ENCODE peak calls at places on chromosomes 5 and 9, in eight cellular contexts. One of them, this sample, is unnamed.

GRCh38 chr5:159163027-159163699 is 46.2 kb downstream of the RNF145 start:
- DNase-seq in HCT116: peak
- DNase-seq in prostate gland: no peak
- DNase-seq in GM12892: no peak
- DNase-seq in sigmoid colon: no peak
- DNase-seq in A549: peak
- DNase-seq in heart left ventricle: no peak
- DNase-seq in gastrocnemius medialis: no peak
- DNase-seq in this sample: no peak

GRCh38 chr5:61280205-61280604 is 51.9 kb upstream of the ZSWIM6 start:
- DNase-seq in HCT116: peak
- DNase-seq in prostate gland: no peak
- DNase-seq in GM12892: no peak
- DNase-seq in sigmoid colon: no peak
- DNase-seq in A549: no peak
- DNase-seq in heart left ventricle: no peak
- DNase-seq in gastrocnemius medialis: no peak
- DNase-seq in this sample: peak

GRCh38 chr9:117073071-117073470 is 341.8 kb downstream of the ASTN2 start:
- DNase-seq in HCT116: no peak
- DNase-seq in prostate gland: no peak
- DNase-seq in GM12892: no peak
- DNase-seq in sigmoid colon: no peak
- DNase-seq in A549: no peak
- DNase-seq in heart left ventricle: no peak
- DNase-seq in gastrocnemius medialis: no peak
- DNase-seq in this sample: no peak

GRCh38 chr9:63817622-63818518 is 1467.1 kb downstream of the FOXD4L5 start:
- DNase-seq in HCT116: no peak
- DNase-seq in prostate gland: peak
- DNase-seq in GM12892: peak
- DNase-seq in sigmoid colon: peak
- DNase-seq in A549: no peak
- DNase-seq in heart left ventricle: peak
- DNase-seq in gastrocnemius medialis: no peak
- DNase-seq in this sample: no peak

GRCh38 chr9:80553986-80554715 is 982.4 kb downstream of the TLE4 start:
- DNase-seq in HCT116: no peak
- DNase-seq in prostate gland: no peak
- DNase-seq in GM12892: no peak
- DNase-seq in sigmoid colon: no peak
- DNase-seq in A549: no peak
- DNase-seq in heart left ventricle: no peak
- DNase-seq in gastrocnemius medialis: no peak
- DNase-seq in this sample: no peak

GRCh38 chr5:159814810-159815585 is 101.3 kb upstream of the ADRA1B start:
- DNase-seq in HCT116: no peak
- DNase-seq in prostate gland: no peak
- DNase-seq in GM12892: no peak
- DNase-seq in sigmoid colon: no peak
- DNase-seq in A549: no peak
- DNase-seq in heart left ventricle: no peak
- DNase-seq in gastrocnemius medialis: no peak
- DNase-seq in this sample: no peak

GRCh38 chr5:132837868-132838267 is 7.4 kb upstream of the SHROOM1 start:
- DNase-seq in HCT116: no peak
- DNase-seq in prostate gland: peak
- DNase-seq in GM12892: no peak
- DNase-seq in sigmoid colon: no peak
- DNase-seq in A549: no peak
- DNase-seq in heart left ventricle: no peak
- DNase-seq in gastrocnemius medialis: no peak
- DNase-seq in this sample: no peak

GRCh38 chr9:108645520-108645919 is 210.3 kb downstream of the ACTL7B start:
- DNase-seq in HCT116: no peak
- DNase-seq in prostate gland: no peak
- DNase-seq in GM12892: no peak
- DNase-seq in sigmoid colon: no peak
- DNase-seq in A549: no peak
- DNase-seq in heart left ventricle: no peak
- DNase-seq in gastrocnemius medialis: no peak
- DNase-seq in this sample: no peak

GRCh38 chr9:119216891-119217290 is 152.3 kb downstream of the BRINP1 start:
- DNase-seq in HCT116: no peak
- DNase-seq in prostate gland: peak
- DNase-seq in GM12892: no peak
- DNase-seq in sigmoid colon: peak
- DNase-seq in A549: no peak
- DNase-seq in heart left ventricle: no peak
- DNase-seq in gastrocnemius medialis: peak
- DNase-seq in this sample: no peak

GRCh38 chr5:81980160-81980559 is 8.3 kb downstream of the ATG10 start:
- DNase-seq in HCT116: no peak
- DNase-seq in prostate gland: no peak
- DNase-seq in GM12892: no peak
- DNase-seq in sigmoid colon: no peak
- DNase-seq in A549: no peak
- DNase-seq in heart left ventricle: no peak
- DNase-seq in gastrocnemius medialis: no peak
- DNase-seq in this sample: no peak

GRCh38 chr9:119556129-119556875 is 187.1 kb upstream of the BRINP1 start:
- DNase-seq in HCT116: no peak
- DNase-seq in prostate gland: peak
- DNase-seq in GM12892: peak
- DNase-seq in sigmoid colon: peak
- DNase-seq in A549: peak
- DNase-seq in heart left ventricle: peak
- DNase-seq in gastrocnemius medialis: peak
- DNase-seq in this sample: peak

GRCh38 chr5:82421119-82421518 is 143.0 kb upstream of the RPS23 start:
- DNase-seq in HCT116: peak
- DNase-seq in prostate gland: no peak
- DNase-seq in GM12892: no peak
- DNase-seq in sigmoid colon: no peak
- DNase-seq in A549: peak
- DNase-seq in heart left ventricle: no peak
- DNase-seq in gastrocnemius medialis: no peak
- DNase-seq in this sample: no peak

GRCh38 chr5:74042559-74043357 is 416.8 kb downstream of the ARHGEF28 start:
- DNase-seq in HCT116: no peak
- DNase-seq in prostate gland: no peak
- DNase-seq in GM12892: no peak
- DNase-seq in sigmoid colon: no peak
- DNase-seq in A549: no peak
- DNase-seq in heart left ventricle: no peak
- DNase-seq in gastrocnemius medialis: no peak
- DNase-seq in this sample: no peak

GRCh38 chr9:96026655-96027213 is 151.2 kb downstream of the ERCC6L2 start:
- DNase-seq in HCT116: no peak
- DNase-seq in prostate gland: no peak
- DNase-seq in GM12892: no peak
- DNase-seq in sigmoid colon: no peak
- DNase-seq in A549: no peak
- DNase-seq in heart left ventricle: no peak
- DNase-seq in gastrocnemius medialis: no peak
- DNase-seq in this sample: no peak

GRCh38 chr5:171314728-171315385 is 5.8 kb downstream of the TLX3 start:
- DNase-seq in HCT116: no peak
- DNase-seq in prostate gland: no peak
- DNase-seq in GM12892: no peak
- DNase-seq in sigmoid colon: no peak
- DNase-seq in A549: no peak
- DNase-seq in heart left ventricle: no peak
- DNase-seq in gastrocnemius medialis: no peak
- DNase-seq in this sample: no peak

GRCh38 chr9:20872340-20872977 is 159.0 kb downstream of the HACD4 start:
- DNase-seq in HCT116: no peak
- DNase-seq in prostate gland: no peak
- DNase-seq in GM12892: no peak
- DNase-seq in sigmoid colon: no peak
- DNase-seq in A549: no peak
- DNase-seq in heart left ventricle: no peak
- DNase-seq in gastrocnemius medialis: no peak
- DNase-seq in this sample: no peak

GRCh38 chr5:140403613-140404012 is 2.0 kb downstream of the ANKHD1 start:
- DNase-seq in HCT116: no peak
- DNase-seq in prostate gland: no peak
- DNase-seq in GM12892: no peak
- DNase-seq in sigmoid colon: no peak
- DNase-seq in A549: no peak
- DNase-seq in heart left ventricle: no peak
- DNase-seq in gastrocnemius medialis: no peak
- DNase-seq in this sample: no peak

GRCh38 chr5:140402258-140403074 is 833 bp downstream of the ANKHD1 start:
- DNase-seq in HCT116: no peak
- DNase-seq in prostate gland: peak
- DNase-seq in GM12892: peak
- DNase-seq in sigmoid colon: peak
- DNase-seq in A549: peak
- DNase-seq in heart left ventricle: no peak
- DNase-seq in gastrocnemius medialis: peak
- DNase-seq in this sample: peak

GRCh38 chr5:140398379-140398811 is 3.2 kb upstream of the ANKHD1 start:
- DNase-seq in HCT116: no peak
- DNase-seq in prostate gland: no peak
- DNase-seq in GM12892: no peak
- DNase-seq in sigmoid colon: no peak
- DNase-seq in A549: peak
- DNase-seq in heart left ventricle: no peak
- DNase-seq in gastrocnemius medialis: no peak
- DNase-seq in this sample: no peak

GRCh38 chr5:140401362-140402257 is at the start of gene ANKHD1:
- DNase-seq in HCT116: peak
- DNase-seq in prostate gland: peak
- DNase-seq in GM12892: peak
- DNase-seq in sigmoid colon: peak
- DNase-seq in A549: peak
- DNase-seq in heart left ventricle: peak
- DNase-seq in gastrocnemius medialis: peak
- DNase-seq in this sample: peak

GRCh38 chr5:140400730-140401361 is 787 bp upstream of the ANKHD1 start:
- DNase-seq in HCT116: peak
- DNase-seq in prostate gland: peak
- DNase-seq in GM12892: peak
- DNase-seq in sigmoid colon: peak
- DNase-seq in A549: peak
- DNase-seq in heart left ventricle: peak
- DNase-seq in gastrocnemius medialis: peak
- DNase-seq in this sample: peak
- TF ChIP-seq POLR2A in HCT116: peak
- TF ChIP-seq POLR2A in prostate gland: peak
- TF ChIP-seq POLR2A in GM12892: peak
- TF ChIP-seq POLR2A in sigmoid colon: peak
- TF ChIP-seq POLR2A in A549: peak
- TF ChIP-seq POLR2A in heart left ventricle: peak
- TF ChIP-seq POLR2A in gastrocnemius medialis: peak
- TF ChIP-seq POLR2A in this sample: peak

GRCh38 chr9:11064853-11065252 is 452.1 kb upstream of the PTPRD start:
- DNase-seq in HCT116: no peak
- DNase-seq in prostate gland: no peak
- DNase-seq in GM12892: no peak
- DNase-seq in sigmoid colon: no peak
- DNase-seq in A549: no peak
- DNase-seq in heart left ventricle: no peak
- DNase-seq in gastrocnemius medialis: no peak
- DNase-seq in this sample: no peak
- TF ChIP-seq POLR2A in HCT116: no peak
- TF ChIP-seq POLR2A in prostate gland: no peak
- TF ChIP-seq POLR2A in GM12892: no peak
- TF ChIP-seq POLR2A in sigmoid colon: no peak
- TF ChIP-seq POLR2A in A549: no peak
- TF ChIP-seq POLR2A in heart left ventricle: no peak
- TF ChIP-seq POLR2A in gastrocnemius medialis: no peak
- TF ChIP-seq POLR2A in this sample: no peak

GRCh38 chr5:5134107-5134506 is 6.0 kb upstream of the ADAMTS16 start:
- DNase-seq in HCT116: no peak
- DNase-seq in prostate gland: no peak
- DNase-seq in GM12892: no peak
- DNase-seq in sigmoid colon: no peak
- DNase-seq in A549: no peak
- DNase-seq in heart left ventricle: no peak
- DNase-seq in gastrocnemius medialis: no peak
- DNase-seq in this sample: no peak

GRCh38 chr5:5132896-5133295 is 7.2 kb upstream of the ADAMTS16 start:
- DNase-seq in HCT116: no peak
- DNase-seq in prostate gland: no peak
- DNase-seq in GM12892: no peak
- DNase-seq in sigmoid colon: no peak
- DNase-seq in A549: no peak
- DNase-seq in heart left ventricle: no peak
- DNase-seq in gastrocnemius medialis: no peak
- DNase-seq in this sample: no peak

GRCh38 chr5:5128766-5129165 is 11.4 kb upstream of the ADAMTS16 start:
- DNase-seq in HCT116: no peak
- DNase-seq in prostate gland: no peak
- DNase-seq in GM12892: no peak
- DNase-seq in sigmoid colon: no peak
- DNase-seq in A549: no peak
- DNase-seq in heart left ventricle: no peak
- DNase-seq in gastrocnemius medialis: no peak
- DNase-seq in this sample: no peak

GRCh38 chr5:5135957-5136676 is 4.0 kb upstream of the ADAMTS16 start:
- DNase-seq in HCT116: no peak
- DNase-seq in prostate gland: no peak
- DNase-seq in GM12892: no peak
- DNase-seq in sigmoid colon: no peak
- DNase-seq in A549: peak
- DNase-seq in heart left ventricle: no peak
- DNase-seq in gastrocnemius medialis: no peak
- DNase-seq in this sample: no peak

GRCh38 chr5:5132185-5132584 is 7.9 kb upstream of the ADAMTS16 start:
- DNase-seq in HCT116: no peak
- DNase-seq in prostate gland: no peak
- DNase-seq in GM12892: no peak
- DNase-seq in sigmoid colon: no peak
- DNase-seq in A549: no peak
- DNase-seq in heart left ventricle: no peak
- DNase-seq in gastrocnemius medialis: no peak
- DNase-seq in this sample: no peak
- TF ChIP-seq POLR2A in HCT116: no peak
- TF ChIP-seq POLR2A in prostate gland: no peak
- TF ChIP-seq POLR2A in GM12892: no peak
- TF ChIP-seq POLR2A in sigmoid colon: no peak
- TF ChIP-seq POLR2A in A549: no peak
- TF ChIP-seq POLR2A in heart left ventricle: no peak
- TF ChIP-seq POLR2A in gastrocnemius medialis: no peak
- TF ChIP-seq POLR2A in this sample: no peak

DNA sequence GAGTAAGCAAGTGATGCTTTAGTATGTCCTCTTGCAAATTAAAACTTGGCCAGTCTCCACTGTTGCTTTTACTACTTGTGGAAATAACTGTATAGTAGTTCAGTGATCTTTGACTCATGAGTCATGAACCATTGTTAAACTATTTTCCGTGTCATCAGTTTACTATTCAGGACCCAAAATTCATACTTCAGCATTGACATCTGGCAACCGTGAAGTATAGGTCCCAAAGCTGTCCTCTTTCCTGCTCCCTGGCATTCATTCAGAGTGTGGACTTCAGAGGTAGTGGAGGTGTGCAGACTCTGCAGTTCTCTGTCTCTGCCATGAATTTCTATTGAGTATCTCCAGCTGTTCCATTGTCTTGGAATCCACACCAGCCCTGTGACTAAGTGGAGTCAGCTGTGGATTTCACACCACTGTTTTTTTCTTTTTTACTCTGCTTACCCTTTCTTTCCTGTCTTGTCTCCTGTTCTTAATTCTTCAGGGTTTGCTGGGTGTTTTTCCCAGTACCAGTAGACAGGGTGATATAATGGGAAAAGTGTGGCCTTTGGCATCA is 7.5 kb downstream of the TDRD7 start:
- DNase-seq in HCT116: no peak
- DNase-seq in prostate gland: no peak
- DNase-seq in GM12892: no peak
- DNase-seq in sigmoid colon: no peak
- DNase-seq in A549: no peak
- DNase-seq in heart left ventricle: no peak
- DNase-seq in gastrocnemius medialis: no peak
- DNase-seq in this sample: no peak
- TF ChIP-seq POLR2A in HCT116: no peak
- TF ChIP-seq POLR2A in prostate gland: no peak
- TF ChIP-seq POLR2A in GM12892: no peak
- TF ChIP-seq POLR2A in sigmoid colon: no peak
- TF ChIP-seq POLR2A in A549: no peak
- TF ChIP-seq POLR2A in heart left ventricle: no peak
- TF ChIP-seq POLR2A in gastrocnemius medialis: no peak
- TF ChIP-seq POLR2A in this sample: no peak

This sample was measured in erythroblast.